ENCODE peak calls at places on chromosome 12, in five cellular contexts. Z, Q, I, U and P are unnamed samples. For H3K4me1, the result is how much of the 10 kb centered on the place peaks cover.

GRCh38 chr12:119693006-119693405 is 25.1 kb downstream of the PRKAB1 start:
- DNase-seq in Z (no peak), Q (no peak), I (no peak), U (peak), P (peak)

GRCh38 chr12:45729233-45730115 is at the start of gene ARID2:
- DNase-seq in Z (peak), Q (peak), I (peak), U (peak), P (peak)

GRCh38 chr12:110079477-110080400 is 31.4 kb upstream of the C12orf76 start:
- DNase-seq in Z (peak), Q (no peak), I (peak), U (peak), P (peak)

GRCh38 chr12:109555431-109556315 is 17.6 kb downstream of the MMAB start:
- DNase-seq in Z (no peak), Q (no peak), I (no peak), U (no peak), P (no peak)

GRCh38 chr12:117890644-117891043 is 78.1 kb downstream of the KSR2 start:
- DNase-seq in Z (no peak), Q (no peak), I (no peak), U (no peak), P (no peak)

GRCh38 chr12:59472273-59472672 is 123.6 kb upstream of the SLC16A7 start:
- DNase-seq in Z (no peak), Q (no peak), I (no peak), U (no peak), P (no peak)

GRCh38 chr12:87274594-87275245 is 754.5 kb downstream of the C12orf50 start:
- DNase-seq in Z (no peak), Q (peak), I (no peak), U (no peak), P (no peak)

GRCh38 chr12:5318874-5319273 is 113.0 kb upstream of the NTF3 start:
- DNase-seq in Z (no peak), Q (peak), I (no peak), U (no peak), P (no peak)

GRCh38 chr12:62621239-62621638 is 154.6 kb downstream of the MON2 start:
- DNase-seq in Z (no peak), Q (no peak), I (no peak), U (no peak), P (no peak)

GRCh38 chr12:81942588-81942987 is 183.4 kb upstream of the PPFIA2 start:
- DNase-seq in Z (no peak), Q (no peak), I (no peak), U (no peak), P (no peak)

GRCh38 chr12:111643428-111643826 is 42.3 kb downstream of the BRAP start:
- DNase-seq in Z (no peak), Q (no peak), I (no peak), U (peak), P (no peak)

GRCh38 chr12:101780599-101780998 is 41.3 kb upstream of the SYCP3 start:
- DNase-seq in Z (no peak), Q (no peak), I (no peak), U (no peak), P (no peak)

GRCh38 chr12:128592345-128592744 is 231.4 kb downstream of the SLC15A4 start:
- DNase-seq in Z (no peak), Q (no peak), I (no peak), U (no peak), P (no peak)

GRCh38 chr12:1205512-1206060 is 214.6 kb downstream of the ERC1 start:
- DNase-seq in Z (no peak), Q (no peak), I (no peak), U (no peak), P (no peak)

GRCh38 chr12:22578328-22578727 is 34.0 kb upstream of the C2CD5 start:
- DNase-seq in Z (no peak), Q (no peak), I (no peak), U (no peak), P (no peak)

GRCh38 chr12:44504799-44505198 is 371.3 kb downstream of the NELL2 start:
- DNase-seq in Z (no peak), Q (no peak), I (no peak), U (no peak), P (no peak)

GRCh38 chr12:14394317-14395058 is 29.0 kb downstream of the ATF7IP start:
- DNase-seq in Z (no peak), Q (peak), I (no peak), U (peak), P (no peak)

GRCh38 chr12:1170411-1170810 is 179.4 kb downstream of the ERC1 start:
- DNase-seq in Z (no peak), Q (no peak), I (no peak), U (no peak), P (no peak)

GRCh38 chr12:113040722-113041168 is 15.8 kb upstream of the DTX1 start:
- DNase-seq in Z (no peak), Q (peak), I (peak), U (peak), P (peak)

GRCh38 chr12:22459872-22460490 is 84.4 kb downstream of the C2CD5 start:
- DNase-seq in Z (no peak), Q (peak), I (no peak), U (no peak), P (no peak)

GRCh38 chr12:132367401-132367851 is 38.0 kb upstream of the GALNT9 start:
- DNase-seq in Z (peak), Q (no peak), I (peak), U (no peak), P (no peak)

GRCh38 chr12:20946732-20947131 is 136.2 kb downstream of the SLCO1B3 start:
- DNase-seq in Z (no peak), Q (peak), I (no peak), U (peak), P (no peak)

GRCh38 chr12:2548095-2548494 is 246.7 kb upstream of the FKBP4 start:
- DNase-seq in Z (no peak), Q (no peak), I (no peak), U (no peak), P (no peak)

GRCh38 chr12:6745751-6746525 is 7.0 kb downstream of the MLF2 start:
- DNase-seq in Z (no peak), Q (no peak), I (no peak), U (no peak), P (no peak)

GRCh38 chr12:4012977-4013968 is 140.1 kb upstream of the PARP11 start:
- DNase-seq in Z (no peak), Q (no peak), I (no peak), U (peak), P (no peak)

GRCh38 chr12:91326043-91327027 is 143.7 kb upstream of the DCN start:
- DNase-seq in Z (no peak), Q (peak), I (no peak), U (peak), P (peak)

GRCh38 chr12:56987551-56988053 is 18.7 kb downstream of the ZBTB39 start:
- DNase-seq in Z (peak), Q (peak), I (peak), U (peak), P (peak)

GRCh38 chr12:106945261-106945851 is 10.4 kb upstream of the TMEM263 start:
- DNase-seq in Z (no peak), Q (no peak), I (no peak), U (no peak), P (no peak)

GRCh38 chr12:40464121-40464520 is 228.1 kb upstream of the CNTN1 start:
- DNase-seq in Z (no peak), Q (no peak), I (no peak), U (no peak), P (no peak)

GRCh38 chr12:19620222-19620621 is 180.9 kb downstream of the AEBP2 start:
- DNase-seq in Z (no peak), Q (no peak), I (no peak), U (no peak), P (no peak)

GRCh38 chr12:109777544-109777943 is 55.7 kb downstream of the TRPV4 start:
- DNase-seq in Z (peak), Q (no peak), I (no peak), U (no peak), P (no peak)

GRCh38 chr12:47114481-47114892 is 34.7 kb upstream of the AMIGO2 start:
- DNase-seq in Z (no peak), Q (no peak), I (no peak), U (no peak), P (no peak)

GRCh38 chr12:10739157-10740118 is 16.3 kb upstream of the YBX3 start:
- DNase-seq in Z (no peak), Q (no peak), I (no peak), U (no peak), P (no peak)

GRCh38 chr12:111246477-111247011 is 122.4 kb downstream of the PHETA1 start:
- DNase-seq in Z (no peak), Q (no peak), I (no peak), U (no peak), P (no peak)

GRCh38 chr12:53057816-53058500 is 8.1 kb downstream of the TNS2 start:
- DNase-seq in Z (peak), Q (no peak), I (no peak), U (no peak), P (peak)

GRCh38 chr12:63897931-63898330 is 53.4 kb downstream of the SRGAP1 start:
- DNase-seq in Z (no peak), Q (no peak), I (no peak), U (no peak), P (no peak)

GRCh38 chr12:128796439-128797118 is 27.2 kb downstream of the SLC15A4 start:
- DNase-seq in Z (no peak), Q (no peak), I (no peak), U (no peak), P (no peak)

GRCh38 chr12:102503871-102504270 is 23.5 kb upstream of the IGF1 start:
- DNase-seq in Z (no peak), Q (no peak), I (no peak), U (no peak), P (no peak)

DNA sequence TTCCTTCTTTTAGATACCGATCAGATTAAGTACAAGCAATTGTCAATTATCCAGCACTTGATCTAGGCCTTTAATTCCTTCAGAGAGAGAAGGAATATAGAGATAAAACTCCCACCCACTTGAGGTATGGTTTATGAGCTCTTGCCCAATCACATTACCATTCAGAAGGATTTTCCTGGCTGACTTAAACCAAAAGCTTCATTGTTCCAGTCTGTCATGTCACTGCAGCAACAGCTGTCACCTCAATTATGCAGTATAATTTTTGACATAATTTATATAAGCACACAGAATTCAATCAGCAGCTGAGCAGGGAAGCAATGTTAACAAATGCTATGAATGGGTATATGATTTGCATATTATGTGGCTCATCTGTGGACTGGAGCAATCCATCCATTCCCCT is 40.4 kb downstream of the CBX5 start:
- DNase-seq in Z (no peak), Q (no peak), I (no peak), U (no peak), P (no peak)
- H3K4me1 ChIP-seq in Z (under half), Q (under half), I (under half), U (under half), P (under half)

GRCh38 chr12:115336506-115336905 is 652.5 kb upstream of the TBX3 start:
- DNase-seq in Z (no peak), Q (no peak), I (no peak), U (no peak), P (no peak)
- H3K4me1 ChIP-seq in Z (under half), Q (under half), I (under half), U (under half), P (under half)

GRCh38 chr12:104473374-104473983 is 16.7 kb downstream of the CHST11 start:
- DNase-seq in Z (no peak), Q (no peak), I (no peak), U (no peak), P (no peak)

GRCh38 chr12:104469523-104469922 is 12.8 kb downstream of the CHST11 start:
- DNase-seq in Z (no peak), Q (no peak), I (no peak), U (no peak), P (no peak)

GRCh38 chr12:104472748-104473147 is 16.0 kb downstream of the CHST11 start:
- DNase-seq in Z (no peak), Q (no peak), I (no peak), U (no peak), P (no peak)

GRCh38 chr12:104470521-104470920 is 13.8 kb downstream of the CHST11 start:
- DNase-seq in Z (no peak), Q (no peak), I (no peak), U (no peak), P (no peak)

DNA sequence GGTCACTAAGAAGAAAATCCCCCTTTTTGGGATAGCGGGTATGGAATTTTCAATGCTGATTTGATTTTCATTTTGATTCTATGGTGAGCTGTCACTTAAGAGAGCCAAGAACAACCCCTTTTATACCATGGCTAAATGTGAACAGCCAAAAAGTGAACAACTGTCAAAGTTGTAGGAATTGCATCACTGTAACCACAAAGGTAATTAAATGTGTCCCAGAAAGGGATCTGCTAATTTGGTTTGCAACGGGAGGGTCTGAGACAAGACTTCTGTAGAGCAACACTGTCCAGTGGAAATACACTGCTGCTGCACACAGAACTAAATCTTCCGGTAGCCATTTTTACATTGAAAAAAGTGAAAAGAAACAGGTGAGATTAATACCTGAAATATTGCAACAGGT is 14.6 kb downstream of the CHST11 start:
- DNase-seq in Z (no peak), Q (no peak), I (no peak), U (no peak), P (no peak)
- H3K4me1 ChIP-seq in Z (under half), Q (under half), I (under half), U (under half), P (under half)

GRCh38 chr12:104643921-104644669 is 187.3 kb downstream of the CHST11 start:
- DNase-seq in Z (no peak), Q (no peak), I (peak), U (peak), P (no peak)

GRCh38 chr12:104638760-104639319 is 182.1 kb downstream of the CHST11 start:
- DNase-seq in Z (no peak), Q (no peak), I (no peak), U (no peak), P (no peak)

GRCh38 chr12:104641862-104642261 is 185.1 kb downstream of the CHST11 start:
- DNase-seq in Z (no peak), Q (no peak), I (no peak), U (peak), P (no peak)

GRCh38 chr12:104638218-104638617 is 181.5 kb downstream of the CHST11 start:
- DNase-seq in Z (no peak), Q (no peak), I (no peak), U (no peak), P (no peak)

GRCh38 chr12:104643093-104643646 is 186.4 kb downstream of the CHST11 start:
- DNase-seq in Z (no peak), Q (no peak), I (no peak), U (no peak), P (no peak)
- H3K4me1 ChIP-seq in Z (under half), Q (under half), I (under half), U (under half), P (under half)

GRCh38 chr12:26271024-26271423 is 75.7 kb downstream of the SSPN start:
- DNase-seq in Z (no peak), Q (no peak), I (no peak), U (no peak), P (no peak)

GRCh38 chr12:26269554-26270284 is 74.3 kb downstream of the SSPN start:
- DNase-seq in Z (no peak), Q (no peak), I (no peak), U (no peak), P (no peak)

GRCh38 chr12:26273811-26274210 is 78.4 kb downstream of the SSPN start:
- DNase-seq in Z (no peak), Q (no peak), I (no peak), U (no peak), P (no peak)

GRCh38 chr12:26274441-26275312 is 79.3 kb downstream of the SSPN start:
- DNase-seq in Z (peak), Q (peak), I (peak), U (peak), P (peak)

GRCh38 chr12:26271889-26272492 is 76.6 kb downstream of the SSPN start:
- DNase-seq in Z (peak), Q (no peak), I (peak), U (peak), P (peak)
- H3K4me1 ChIP-seq in Z (under half), Q (under half), I (under half), U (under half), P (half or more)

GRCh38 chr12:116257826-116258225 is 19.7 kb downstream of the MED13L start:
- DNase-seq in Z (no peak), Q (no peak), I (no peak), U (no peak), P (no peak)

GRCh38 chr12:116257213-116257612 is 20.3 kb downstream of the MED13L start:
- DNase-seq in Z (no peak), Q (no peak), I (no peak), U (no peak), P (no peak)

GRCh38 chr12:116262741-116263140 is 14.8 kb downstream of the MED13L start:
- DNase-seq in Z (no peak), Q (no peak), I (no peak), U (no peak), P (no peak)

GRCh38 chr12:116261525-116262100 is 15.9 kb downstream of the MED13L start:
- DNase-seq in Z (no peak), Q (no peak), I (no peak), U (no peak), P (no peak)

DNA sequence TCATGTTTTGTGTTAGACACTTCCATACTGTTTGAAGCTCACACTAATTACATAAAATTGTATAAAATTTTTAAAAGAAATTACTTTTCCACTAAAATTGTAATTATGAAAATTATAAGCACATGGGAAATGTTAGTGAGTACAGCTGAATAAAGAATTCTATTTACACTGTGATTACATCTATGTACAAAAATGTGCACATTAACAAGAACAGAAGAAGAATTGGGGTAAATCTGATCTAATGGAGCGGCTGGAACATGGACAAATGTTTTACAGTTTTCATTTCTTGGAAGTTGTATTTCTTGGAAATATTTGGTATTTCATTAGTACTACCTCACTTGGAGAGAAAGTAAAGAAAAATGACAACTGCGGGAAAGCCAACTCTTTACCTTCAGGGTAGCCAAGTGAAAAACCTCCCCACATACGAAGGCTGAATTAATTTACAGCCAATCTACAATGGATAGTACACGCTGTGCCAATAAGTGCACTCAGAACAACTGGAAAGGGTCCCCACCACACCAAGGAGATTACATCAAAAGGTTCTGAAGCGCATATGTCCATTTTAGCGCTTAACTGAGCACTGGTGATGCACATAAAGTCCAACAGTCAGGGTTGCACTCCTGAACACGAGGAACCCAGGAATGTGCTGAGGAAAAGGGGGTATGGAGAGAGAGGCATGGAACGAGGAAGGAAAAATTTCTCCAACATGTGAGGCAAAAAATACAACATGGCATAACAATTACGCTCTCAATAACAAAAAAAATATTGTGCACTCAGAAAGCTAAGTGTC is 17.5 kb downstream of the MED13L start:
- DNase-seq in Z (no peak), Q (no peak), I (no peak), U (no peak), P (no peak)
- H3K4me1 ChIP-seq in Z (under half), Q (half or more), I (under half), U (half or more), P (under half)

DNA sequence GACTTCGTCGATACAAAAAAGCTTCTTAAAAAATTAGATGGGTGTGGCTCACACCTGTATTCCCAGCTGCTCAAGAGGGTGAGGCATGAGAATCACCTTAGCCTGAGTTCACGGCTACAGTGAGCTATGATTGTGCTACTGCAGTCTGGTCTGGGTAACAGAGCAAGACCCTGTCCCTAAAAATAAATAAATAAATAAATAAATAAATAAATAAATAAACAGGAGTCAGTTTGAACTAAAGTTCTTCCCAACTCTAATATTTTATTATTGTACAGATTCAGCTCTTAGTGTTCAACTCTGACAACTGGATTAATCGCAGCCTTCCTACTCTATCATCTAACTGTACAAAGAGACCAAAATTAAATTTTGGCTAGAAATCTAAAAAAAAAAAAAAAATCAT is 12.7 kb upstream of the CLIP1 start:
- DNase-seq in Z (no peak), Q (no peak), I (no peak), U (no peak), P (no peak)
- H3K4me1 ChIP-seq in Z (under half), Q (under half), I (under half), U (under half), P (under half)

GRCh38 chr12:75717902-75718301 is 206.5 kb upstream of the KRR1 start:
- DNase-seq in Z (no peak), Q (no peak), I (no peak), U (no peak), P (no peak)
- H3K4me1 ChIP-seq in Z (under half), Q (half or more), I (under half), U (under half), P (under half)